ENCODE peak calls at places on chromosome 14, in five cellular contexts. X, C, Z, Q and U are unnamed samples.
A peak's percentile ranks its signal among the peaks of the same experiment; 100 is the strongest.

GRCh38 chr14:32186248-32186647 is 15.6 kb upstream of the RNU6-7 start:
- DNase-seq in X (no peak), C (no peak), Z (no peak), Q (no peak), U (no peak)

GRCh38 chr14:105093426-105094192 is 28.4 kb upstream of the GPR132 start:
- DNase-seq in X (peak; percentile 68), C (peak; percentile 89), Z (peak; percentile 83), Q (peak; percentile 94), U (no peak)

GRCh38 chr14:68632591-68632895 is 160.3 kb downstream of the ZFP36L1 start:
- DNase-seq in X (no peak), C (no peak), Z (no peak), Q (no peak), U (no peak)

GRCh38 chr14:64708148-64709004 is 4.2 kb downstream of the PLEKHG3 start:
- DNase-seq in X (no peak), C (no peak), Z (no peak), Q (peak; percentile 96), U (no peak)

GRCh38 chr14:98564541-98564940 is 707.5 kb downstream of the BCL11B start:
- DNase-seq in X (no peak), C (no peak), Z (no peak), Q (no peak), U (no peak)

GRCh38 chr14:99609245-99610117 is 5.5 kb upstream of the CCDC85C start:
- DNase-seq in X (no peak), C (no peak), Z (no peak), Q (no peak), U (no peak)

GRCh38 chr14:90193925-90194324 is 62.4 kb upstream of the PSMC1 start:
- DNase-seq in X (no peak), C (no peak), Z (no peak), Q (peak; percentile 81), U (no peak)

GRCh38 chr14:71776463-71777359 is 155.5 kb upstream of the RGS6 start:
- DNase-seq in X (peak; percentile 64), C (no peak), Z (no peak), Q (peak; percentile 18), U (no peak)

GRCh38 chr14:103948442-103948841 is 6.1 kb upstream of the RD3L start:
- DNase-seq in X (no peak), C (no peak), Z (no peak), Q (no peak), U (no peak)

GRCh38 chr14:72545411-72546311 is 348.2 kb downstream of the DPF3 start:
- DNase-seq in X (no peak), C (no peak), Z (no peak), Q (no peak), U (no peak)

GRCh38 chr14:24092110-24092959 is 1.8 kb upstream of the PCK2 start:
- DNase-seq in X (no peak), C (no peak), Z (peak; percentile 65), Q (no peak), U (no peak)

GRCh38 chr14:99323603-99324185 is 51.7 kb upstream of the BCL11B start:
- DNase-seq in X (no peak), C (no peak), Z (no peak), Q (peak; percentile 37), U (no peak)

GRCh38 chr14:26598081-26598671 is 343 bp upstream of the NOVA1 start:
- DNase-seq in X (peak; percentile 92), C (no peak), Z (peak; percentile 57), Q (peak; percentile 95), U (no peak)
- TF ChIP-seq POLR2AphosphoS5 in X (no peak), C (no peak), Z (peak; percentile 60), Q (peak; percentile 67), U (no peak)

GRCh38 chr14:96103560-96104460 is 64.6 kb downstream of the C14orf132 start:
- DNase-seq in X (no peak), C (no peak), Z (no peak), Q (no peak), U (no peak)

GRCh38 chr14:96105089-96105920 is 66.1 kb downstream of the C14orf132 start:
- DNase-seq in X (no peak), C (no peak), Z (no peak), Q (no peak), U (no peak)

GRCh38 chr14:96103075-96103474 is 63.9 kb downstream of the C14orf132 start:
- DNase-seq in X (no peak), C (no peak), Z (no peak), Q (no peak), U (no peak)

GRCh38 chr14:96105921-96106441 is 66.8 kb downstream of the C14orf132 start:
- DNase-seq in X (no peak), C (no peak), Z (peak; percentile 52), Q (no peak), U (no peak)

GRCh38 chr14:96104469-96105057 is 65.4 kb downstream of the C14orf132 start:
- DNase-seq in X (peak; percentile 61), C (no peak), Z (peak; percentile 71), Q (no peak), U (no peak)
- TF ChIP-seq POLR2AphosphoS5 in X (no peak), C (no peak), Z (peak; percentile 91), Q (no peak), U (no peak)

GRCh38 chr14:81837304-81837703 is 303.7 kb upstream of the SEL1L start:
- DNase-seq in X (no peak), C (no peak), Z (no peak), Q (no peak), U (no peak)
- TF ChIP-seq POLR2AphosphoS5 in X (no peak), C (no peak), Z (no peak), Q (no peak), U (no peak)

GRCh38 chr14:75859746-75860145 is 122.0 kb downstream of the TGFB3 start:
- DNase-seq in X (no peak), C (no peak), Z (no peak), Q (no peak), U (no peak)

GRCh38 chr14:75864352-75864751 is 117.4 kb downstream of the TGFB3 start:
- DNase-seq in X (no peak), C (no peak), Z (no peak), Q (no peak), U (no peak)

GRCh38 chr14:75858375-75858774 is 123.4 kb downstream of the TGFB3 start:
- DNase-seq in X (no peak), C (no peak), Z (no peak), Q (no peak), U (no peak)

GRCh38 chr14:75860561-75861160 is 121.1 kb downstream of the TGFB3 start:
- DNase-seq in X (no peak), C (no peak), Z (no peak), Q (peak; percentile 46), U (no peak)

DNA sequence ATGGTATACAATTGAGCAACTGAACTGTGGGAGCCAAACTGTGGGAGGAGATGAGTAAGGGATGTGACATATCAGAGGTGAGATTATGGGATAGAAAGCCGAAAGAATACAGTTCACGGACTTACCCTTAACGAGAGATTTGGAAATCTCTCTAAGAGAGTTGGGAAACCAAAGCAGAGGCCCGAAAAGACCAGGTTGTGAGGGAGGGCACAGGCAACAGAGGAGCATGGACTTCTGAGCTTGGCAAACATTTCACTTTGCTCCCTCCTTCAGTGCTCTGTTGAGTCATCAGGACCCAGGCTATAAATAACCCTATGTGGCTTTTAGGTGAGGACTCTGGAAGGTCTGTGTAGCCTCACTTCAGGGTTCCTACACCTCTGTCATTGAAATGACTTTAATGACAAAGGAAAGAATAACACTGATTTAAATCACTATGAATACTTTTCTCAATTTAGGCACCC is 120.6 kb downstream of the TGFB3 start:
- DNase-seq in X (no peak), C (no peak), Z (no peak), Q (peak; percentile 77), U (no peak)
- TF ChIP-seq POLR2AphosphoS5 in X (no peak), C (no peak), Z (no peak), Q (no peak), U (no peak)

DNA sequence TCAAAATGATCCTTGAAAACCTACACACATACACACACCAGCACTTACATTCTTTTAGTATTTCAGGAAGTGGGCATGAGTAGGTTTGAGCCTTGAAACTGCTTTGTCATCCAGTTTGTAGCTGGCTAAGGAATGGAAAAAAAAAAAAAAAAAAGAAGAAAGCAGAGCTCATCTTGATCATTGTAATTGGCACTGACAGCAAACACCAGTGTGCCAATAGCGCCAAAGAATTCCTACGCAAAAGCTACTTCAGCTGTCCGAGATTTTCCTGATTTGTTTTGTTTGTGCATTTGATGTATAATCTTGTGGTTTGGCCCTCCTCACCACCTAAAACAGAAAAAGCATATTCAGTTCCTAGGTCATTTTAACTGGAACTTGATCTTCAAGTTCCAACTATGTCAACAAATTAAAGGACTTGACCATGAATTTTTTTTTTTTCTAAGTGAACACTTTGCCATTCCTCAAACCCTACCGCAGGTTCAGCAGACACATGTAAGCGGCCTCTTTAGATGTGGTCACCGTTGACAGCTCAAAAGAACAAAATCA is 57.3 kb downstream of the FLRT2 start:
- DNase-seq in X (no peak), C (no peak), Z (no peak), Q (no peak), U (no peak)
- TF ChIP-seq POLR2AphosphoS5 in X (no peak), C (no peak), Z (no peak), Q (no peak), U (no peak)

GRCh38 chr14:20503905-20504304 is 1.4 kb upstream of the RNASE10 start:
- DNase-seq in X (peak; percentile 79), C (no peak), Z (no peak), Q (no peak), U (no peak)

GRCh38 chr14:20499108-20499507 is 6.2 kb upstream of the RNASE10 start:
- DNase-seq in X (peak; percentile 76), C (no peak), Z (no peak), Q (peak; percentile 49), U (no peak)

GRCh38 chr14:20501346-20501745 is 4.0 kb upstream of the RNASE10 start:
- DNase-seq in X (peak; percentile 45), C (no peak), Z (no peak), Q (no peak), U (no peak)

GRCh38 chr14:20498622-20499021 is 6.7 kb upstream of the RNASE10 start:
- DNase-seq in X (no peak), C (no peak), Z (no peak), Q (no peak), U (no peak)

GRCh38 chr14:20499881-20500280 is 5.5 kb upstream of the RNASE10 start:
- DNase-seq in X (no peak), C (no peak), Z (no peak), Q (no peak), U (no peak)
- TF ChIP-seq POLR2AphosphoS5 in X (no peak), C (no peak), Z (no peak), Q (no peak), U (no peak)

GRCh38 chr14:94163806-94164205 is 10.3 kb upstream of the PPP4R4 start:
- DNase-seq in X (no peak), C (no peak), Z (no peak), Q (peak; percentile 53), U (no peak)

GRCh38 chr14:94158239-94158888 is 15.8 kb upstream of the PPP4R4 start:
- DNase-seq in X (no peak), C (no peak), Z (no peak), Q (no peak), U (no peak)

GRCh38 chr14:94161979-94162378 is 12.1 kb upstream of the PPP4R4 start:
- DNase-seq in X (no peak), C (no peak), Z (no peak), Q (no peak), U (no peak)

GRCh38 chr14:94162466-94162865 is 11.7 kb upstream of the PPP4R4 start:
- DNase-seq in X (no peak), C (no peak), Z (no peak), Q (no peak), U (no peak)

DNA sequence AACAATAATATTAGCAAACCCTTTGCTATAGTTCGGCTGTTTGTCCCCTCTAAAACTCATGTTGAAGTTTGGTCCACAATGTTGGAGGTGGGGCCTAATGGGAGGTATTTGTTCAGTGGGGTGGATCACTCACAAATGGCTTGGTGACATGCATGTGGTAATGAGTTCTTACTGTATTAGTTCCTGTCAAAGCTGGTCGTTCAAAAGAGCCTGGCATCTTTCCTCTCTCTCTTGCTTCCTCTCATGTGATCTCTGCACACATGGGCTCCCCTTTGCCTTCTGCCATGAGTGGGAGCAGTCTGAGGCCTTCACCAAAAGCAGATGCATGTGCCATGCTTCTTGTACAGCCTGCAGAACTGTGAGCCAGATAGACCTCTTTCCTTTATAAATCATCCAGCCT is 13.0 kb upstream of the PPP4R4 start:
- DNase-seq in X (no peak), C (no peak), Z (no peak), Q (no peak), U (no peak)
- TF ChIP-seq POLR2AphosphoS5 in X (no peak), C (no peak), Z (no peak), Q (no peak), U (no peak)